ENCODE peak calls at places on chromosomes 5 and 9, in five cellular contexts. P is psoas muscle, K is adrenal gland, N is IMR-90, Y is heart right ventricle. T is an unnamed sample.

GRCh38 chr9:108761530-108762347 is 94.0 kb downstream of the ACTL7B start:
- DNase-seq in P (peak; percentile 59), K (peak; percentile 59), Y (peak; percentile 29), N (peak; percentile 51), T (peak; percentile 28)

GRCh38 chr5:132459031-132459982 is 31.3 kb downstream of the IRF1 start:
- DNase-seq in N (peak; percentile 75), Y (no peak), K (no peak), P (no peak), T (no peak)

GRCh38 chr5:178069909-178070308 is 43.4 kb upstream of the N4BP3 start:
- DNase-seq in Y (no peak), P (no peak), K (no peak), N (peak; percentile 26), T (no peak)

GRCh38 chr5:32790411-32790951 is 79.4 kb downstream of the NPR3 start:
- DNase-seq in Y (no peak), K (no peak), P (no peak), N (peak; percentile 61), T (no peak)

GRCh38 chr5:120443607-120444006 is 20.5 kb upstream of the PRR16 start:
- DNase-seq in Y (no peak), N (no peak), P (no peak), K (no peak), T (no peak)

GRCh38 chr5:181189363-181189961 is 15.5 kb downstream of the TRIM7 start:
- DNase-seq in K (no peak), P (no peak), N (peak; percentile 30), Y (peak; percentile 55), T (peak; percentile 40)

GRCh38 chr9:131804826-131805225 is 65.0 kb upstream of the RAPGEF1 start:
- DNase-seq in P (no peak), Y (no peak), N (no peak), K (no peak), T (no peak)

GRCh38 chr5:56310711-56311204 is 77.6 kb upstream of the ANKRD55 start:
- DNase-seq in N (peak; percentile 47), P (no peak), K (no peak), Y (no peak), T (no peak)

GRCh38 chr9:88268886-88269285 is 119.4 kb upstream of the SPIN1 start:
- DNase-seq in N (no peak), P (no peak), K (no peak), Y (no peak), T (no peak)

GRCh38 chr9:88267283-88267682 is 121.0 kb upstream of the SPIN1 start:
- DNase-seq in K (no peak), P (no peak), N (no peak), Y (no peak), T (no peak)

GRCh38 chr9:88278036-88278435 is 110.2 kb upstream of the SPIN1 start:
- DNase-seq in K (no peak), P (no peak), N (no peak), Y (no peak), T (no peak)

GRCh38 chr9:88270398-88270797 is 117.8 kb upstream of the SPIN1 start:
- DNase-seq in P (no peak), K (no peak), Y (no peak), N (no peak), T (no peak)

DNA sequence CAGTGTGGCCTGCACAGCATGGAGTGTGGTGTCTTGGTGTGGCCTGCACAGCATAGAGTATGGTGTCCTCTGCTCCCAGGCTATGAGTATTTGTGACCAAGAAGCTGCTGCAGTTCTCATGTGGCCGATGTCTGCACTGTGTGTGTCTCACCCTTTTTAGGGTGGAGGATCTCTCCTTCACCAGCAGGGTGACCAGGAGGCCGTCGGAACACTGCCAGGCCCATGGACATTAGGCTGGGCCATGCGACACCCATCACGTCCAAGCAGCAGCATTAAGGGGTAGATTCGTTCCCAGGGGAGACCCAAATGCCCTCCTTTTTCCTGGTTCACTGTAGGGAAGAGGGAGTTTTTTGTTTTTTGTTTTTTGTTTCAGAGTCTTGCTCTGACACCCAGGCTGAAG is 115.3 kb upstream of the SPIN1 start:
- DNase-seq in Y (no peak), K (no peak), N (no peak), P (no peak), T (no peak)
- TF ChIP-seq CTCF in Y (no peak), K (no peak), N (no peak), P (no peak), T (no peak)

DNA sequence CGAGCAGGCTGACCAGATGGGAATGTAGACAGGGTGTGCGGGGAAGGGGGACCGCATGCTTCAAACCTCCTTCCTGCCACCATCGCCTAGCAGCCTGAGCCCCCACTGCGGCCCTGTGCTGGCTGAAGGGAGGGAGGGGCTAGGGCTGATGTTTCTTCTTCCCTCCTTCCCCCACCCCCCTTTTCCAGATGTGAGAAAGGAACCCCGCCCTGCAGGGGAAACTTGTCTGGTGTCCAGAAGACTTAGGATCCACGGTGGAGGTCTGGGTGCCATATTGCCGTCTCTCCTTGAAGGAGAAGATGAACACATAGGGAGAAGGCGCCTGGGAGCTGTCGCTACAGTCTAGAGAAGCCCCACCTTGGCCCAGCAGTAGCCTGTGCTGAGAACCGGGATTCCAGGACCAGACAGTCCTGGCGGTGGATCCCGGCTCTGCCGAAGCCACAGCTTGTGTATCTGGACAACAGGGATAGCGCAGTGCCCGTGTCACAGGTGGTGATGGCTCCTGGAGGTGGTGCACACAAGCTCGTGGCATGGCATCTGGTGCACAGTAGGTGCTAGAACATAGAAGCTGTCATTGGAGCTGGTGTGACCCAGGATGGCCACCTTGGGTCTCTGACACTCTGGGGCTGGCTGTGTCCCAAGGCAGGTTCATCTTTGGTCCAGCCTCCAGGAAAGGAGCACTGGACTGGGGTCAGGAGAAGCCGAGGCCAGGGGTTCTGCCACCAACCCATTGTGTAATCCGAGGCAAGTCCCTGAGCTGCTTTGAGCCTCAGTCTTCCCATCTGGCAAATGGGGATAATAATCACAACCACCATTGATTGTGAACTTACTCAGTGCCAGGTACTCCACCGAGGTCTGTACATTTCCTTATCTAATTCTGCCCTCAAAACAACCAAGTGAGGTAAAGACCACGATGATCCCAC is 205.6 kb downstream of the C9orf50 start:
- DNase-seq in P (peak; percentile 57), N (no peak), K (no peak), Y (peak; percentile 21), T (no peak)
- H3K4me1 ChIP-seq in P (peaks cover 21% of the 10 kb centered on the region), N (peaks cover 21% of the 10 kb centered on the region), K (peaks cover 22% of the 10 kb centered on the region), Y (peaks cover 46% of the 10 kb centered on the region), T (peaks cover 38% of the 10 kb centered on the region)

DNA sequence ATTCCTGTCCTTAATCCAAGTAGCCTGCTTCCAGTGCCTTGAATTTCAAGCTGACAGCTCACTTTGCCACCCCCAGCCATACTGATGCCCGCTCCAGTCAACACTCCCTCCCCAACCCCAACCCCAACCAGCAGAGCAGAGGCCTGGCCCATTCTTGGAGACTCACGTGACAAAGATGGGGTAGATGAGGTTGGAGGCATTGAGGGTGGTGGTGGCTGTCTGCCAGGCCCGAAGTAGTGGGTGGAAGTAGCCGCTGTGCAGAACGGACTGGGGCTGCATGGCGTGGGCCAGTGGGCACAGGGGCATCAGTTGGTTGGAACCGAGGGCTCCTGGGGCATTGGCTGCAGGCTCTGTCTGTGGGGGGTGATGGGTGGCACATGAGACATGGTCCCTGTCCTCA is 7.8 kb downstream of the ALAD start:
- DNase-seq in N (no peak), K (no peak), P (no peak), Y (no peak), T (no peak)
- H3K36me3 ChIP-seq in N (peaks cover 39% of the 10 kb centered on the region), K (peaks cover 52% of the 10 kb centered on the region), P (peaks cover 58% of the 10 kb centered on the region), Y (peaks cover 53% of the 10 kb centered on the region), T (peaks cover 63% of the 10 kb centered on the region)

DNA sequence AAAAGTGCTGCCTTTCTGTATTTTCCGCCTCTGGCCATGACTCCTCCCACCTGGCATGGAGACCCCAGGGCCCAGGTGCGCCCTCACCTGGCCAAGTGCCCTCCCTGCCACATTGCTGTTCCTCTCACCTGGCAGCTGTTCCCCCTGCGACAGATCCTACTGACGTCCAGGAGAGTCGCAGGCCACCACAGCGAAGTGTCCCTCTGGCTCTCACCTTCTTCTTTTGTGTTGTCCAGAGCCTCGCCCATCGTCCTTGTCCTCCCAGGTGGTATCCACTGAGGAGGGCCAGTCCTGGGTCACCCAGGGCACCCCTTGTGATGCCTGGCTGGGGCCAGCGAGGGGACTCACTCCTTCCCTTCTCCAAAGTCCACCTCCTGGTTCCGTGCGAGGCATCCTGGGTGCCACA is 2.6 kb downstream of the NKD2 start:
- DNase-seq in Y (peak; percentile 16), K (no peak), P (peak; percentile 37), N (no peak), T (peak; percentile 22)
- TF ChIP-seq CTCF in Y (peak; percentile 19), K (peak; percentile 9), P (no peak), N (no peak), T (peak; percentile 19)

GRCh38 chr9:134336924-134337323 is 10.7 kb downstream of the RXRA start:
- DNase-seq in Y (no peak), P (no peak), N (no peak), K (no peak), T (no peak)

GRCh38 chr9:134335095-134335489 is 8.8 kb downstream of the RXRA start:
- DNase-seq in K (no peak), P (peak; percentile 43), N (peak; percentile 43), Y (no peak), T (no peak)

GRCh38 chr9:134337469-134337868 is 11.2 kb downstream of the RXRA start:
- DNase-seq in P (no peak), Y (no peak), K (no peak), N (no peak), T (no peak)

GRCh38 chr9:134335490-134336173 is 9.4 kb downstream of the RXRA start:
- DNase-seq in P (no peak), K (no peak), N (no peak), Y (peak; percentile 70), T (no peak)

GRCh38 chr9:134336174-134336705 is 10.0 kb downstream of the RXRA start:
- DNase-seq in K (no peak), N (no peak), Y (no peak), P (no peak), T (no peak)
- H3K4me1 ChIP-seq in K (peaks cover 98% of the 10 kb centered on the region), N (peaks cover 37% of the 10 kb centered on the region), Y (peaks cover 100% of the 10 kb centered on the region), P (peaks cover 90% of the 10 kb centered on the region), T (peaks cover 100% of the 10 kb centered on the region)

GRCh38 chr5:151662805-151663204 is 23.9 kb downstream of the SPARC start:
- DNase-seq in Y (no peak), N (no peak), P (no peak), K (no peak), T (no peak)
- H3K36me3 ChIP-seq in Y (peaks cover 52% of the 10 kb centered on the region), N (peaks cover 60% of the 10 kb centered on the region), P (peaks cover 65% of the 10 kb centered on the region), K (peaks cover 62% of the 10 kb centered on the region), T (peaks cover 55% of the 10 kb centered on the region)

DNA sequence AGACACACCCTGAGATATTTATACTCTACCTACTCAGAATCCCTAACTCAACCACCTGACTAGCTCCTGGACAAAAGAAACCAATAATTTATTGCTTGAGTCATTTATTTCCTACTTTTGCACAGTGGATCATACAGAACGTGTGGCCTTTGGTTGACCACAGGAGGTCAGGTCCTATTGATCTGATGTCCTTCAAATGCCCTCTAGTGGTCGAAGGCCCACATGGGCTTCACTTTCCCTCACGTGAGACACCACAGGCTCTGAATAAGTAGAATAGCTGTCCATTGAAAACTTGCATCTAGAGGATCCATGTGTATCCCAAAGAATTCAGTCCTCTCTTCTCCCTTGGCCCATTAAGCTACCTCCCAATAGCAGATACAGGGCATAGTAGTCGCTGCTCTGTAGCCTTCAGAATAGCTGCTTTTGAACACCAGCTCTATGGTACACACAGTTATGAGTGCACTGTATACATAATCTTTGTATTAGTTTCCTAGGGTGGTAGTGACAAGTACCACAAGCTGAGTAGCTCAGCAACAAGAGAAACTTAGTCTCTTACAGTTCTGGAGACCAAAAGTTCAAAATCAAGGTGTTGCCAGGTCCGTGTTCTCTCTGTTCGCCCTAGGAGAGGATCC is 177.6 kb upstream of the SMARCA2 start:
- DNase-seq in K (no peak), Y (no peak), P (no peak), N (peak; percentile 1), T (no peak)
- TF ChIP-seq CTCF in K (no peak), Y (peak; percentile 30), P (no peak), N (peak; percentile 7), T (peak; percentile 35)

GRCh38 chr9:37941253-37941652 is 37.3 kb upstream of the SLC25A51 start:
- DNase-seq in K (no peak), Y (no peak), P (no peak), N (no peak), T (no peak)
- H3K4me1 ChIP-seq in K (peaks cover 41% of the 10 kb centered on the region), Y (peaks cover 83% of the 10 kb centered on the region), P (peaks cover 16% of the 10 kb centered on the region), N (peaks cover 62% of the 10 kb centered on the region), T (peaks cover 77% of the 10 kb centered on the region)

T was measured in left ventricle myocardium inferior.